ENCODE peak calls at places on chromosome 15, in five cellular contexts. U is body of pancreas, J is A549, V is IMR-90, M is suprapubic skin. R is an unnamed sample.

GRCh38 chr15:88021601-88022000 is 234.9 kb downstream of the NTRK3 start:
- DNase-seq in U (no peak), J (no peak), V (no peak), M (no peak), R (no peak)

GRCh38 chr15:100241572-100242479 is 99.9 kb downstream of the ADAMTS17 start:
- DNase-seq in U (no peak), J (peak), V (no peak), M (no peak), R (peak)

GRCh38 chr15:86540840-86541467 is 461.3 kb downstream of the AGBL1 start:
- DNase-seq in U (no peak), J (no peak), V (no peak), M (no peak), R (no peak)

GRCh38 chr15:56991017-56991416 is 72.6 kb downstream of the TCF12 start:
- DNase-seq in U (no peak), J (no peak), V (no peak), M (no peak), R (no peak)

GRCh38 chr15:31273258-31273941 is 53.2 kb upstream of the KLF13 start:
- DNase-seq in U (no peak), J (no peak), V (no peak), M (peak), R (no peak)

GRCh38 chr15:75884041-75884440 is 19.6 kb upstream of the FBXO22 start:
- DNase-seq in U (no peak), J (no peak), V (peak), M (no peak), R (peak)

GRCh38 chr15:71543413-71543812 is 266.9 kb upstream of the NR2E3 start:
- DNase-seq in U (no peak), J (no peak), V (no peak), M (no peak), R (no peak)

GRCh38 chr15:57138260-57138895 is 219.9 kb downstream of the TCF12 start:
- DNase-seq in U (no peak), J (peak), V (peak), M (no peak), R (peak)

GRCh38 chr15:43775411-43775965 is 1.3 kb downstream of the ELL3 start:
- DNase-seq in U (peak), J (peak), V (peak), M (peak), R (peak)

GRCh38 chr15:87500240-87500639 is 756.3 kb downstream of the NTRK3 start:
- DNase-seq in U (no peak), J (no peak), V (no peak), M (no peak), R (no peak)

GRCh38 chr15:72184165-72184811 is 13.3 kb downstream of the GRAMD2A start:
- DNase-seq in U (no peak), J (peak), V (no peak), M (peak), R (peak)

GRCh38 chr15:71806452-71806931 is 3.9 kb upstream of the NR2E3 start:
- DNase-seq in U (no peak), J (no peak), V (peak), M (no peak), R (peak)

GRCh38 chr15:25846377-25846776 is 16.8 kb downstream of the ATP10A start:
- DNase-seq in U (no peak), J (no peak), V (no peak), M (no peak), R (no peak)

GRCh38 chr15:74505837-74506514 is 35.0 kb upstream of the ARID3B start:
- DNase-seq in U (no peak), J (no peak), V (peak), M (no peak), R (peak)

GRCh38 chr15:40252141-40252437 is 13.2 kb downstream of the PAK6 start:
- DNase-seq in U (peak), J (no peak), V (no peak), M (no peak), R (no peak)

GRCh38 chr15:74725845-74726773 is 781 bp upstream of the CYP1A1 start:
- DNase-seq in U (peak), J (peak), V (no peak), M (peak), R (peak)

GRCh38 chr15:94745371-94745770 is 514.0 kb downstream of the MCTP2 start:
- DNase-seq in U (no peak), J (no peak), V (no peak), M (no peak), R (no peak)

GRCh38 chr15:25508369-25509002 is 69.7 kb upstream of the UBE3A start:
- DNase-seq in U (no peak), J (peak), V (peak), M (no peak), R (peak)

GRCh38 chr15:49472338-49472737 is 49.3 kb downstream of the FGF7 start:
- DNase-seq in U (no peak), J (no peak), V (no peak), M (no peak), R (no peak)

GRCh38 chr15:67707520-67708283 is 117.6 kb upstream of the SKOR1 start:
- DNase-seq in U (no peak), J (no peak), V (peak), M (no peak), R (no peak)

GRCh38 chr15:66908503-66909095 is 156.8 kb upstream of the SMAD3 start:
- DNase-seq in U (no peak), J (no peak), V (peak), M (no peak), R (peak)

GRCh38 chr15:83733206-83733605 is 79.3 kb downstream of the ADAMTSL3 start:
- DNase-seq in U (no peak), J (peak), V (peak), M (no peak), R (peak)

GRCh38 chr15:75606711-75607684 is 18.5 kb downstream of the SNUPN start:
- DNase-seq in U (no peak), J (no peak), V (peak), M (no peak), R (no peak)

GRCh38 chr15:67945951-67946700 is 106.3 kb upstream of the RNU6-1 start:
- DNase-seq in U (no peak), J (no peak), V (peak), M (no peak), R (peak)

GRCh38 chr15:96353931-96354730 is 23.6 kb downstream of the NR2F2 start:
- DNase-seq in U (no peak), J (no peak), V (peak), M (no peak), R (peak)

GRCh38 chr15:78282324-78282723 is 17.1 kb downstream of the SKIC8 start:
- DNase-seq in U (no peak), J (no peak), V (peak), M (no peak), R (no peak)

GRCh38 chr15:82040862-82041261 is 5.0 kb downstream of the MEX3B start:
- DNase-seq in U (no peak), J (no peak), V (no peak), M (no peak), R (no peak)

GRCh38 chr15:64305261-64305660 is 50.7 kb downstream of the CSNK1G1 start:
- DNase-seq in U (no peak), J (no peak), V (peak), M (no peak), R (no peak)

GRCh38 chr15:87817553-87817952 is 439.0 kb downstream of the NTRK3 start:
- DNase-seq in U (no peak), J (no peak), V (peak), M (no peak), R (peak)

GRCh38 chr15:45242289-45242688 is 9.7 kb upstream of the SLC28A2 start:
- DNase-seq in U (no peak), J (no peak), V (no peak), M (no peak), R (peak)

GRCh38 chr15:43433160-43433559 is 59.8 kb downstream of the TP53BP1 start:
- DNase-seq in U (no peak), J (no peak), V (peak), M (no peak), R (peak)

GRCh38 chr15:68781766-68782588 is 38.7 kb downstream of the ANP32A start:
- DNase-seq in U (no peak), J (no peak), V (no peak), M (peak), R (no peak)

GRCh38 chr15:89442671-89443307 is 53.6 kb downstream of the RHCG start:
- DNase-seq in U (peak), J (peak), V (peak), M (no peak), R (peak)

GRCh38 chr15:77266708-77267387 is 153.1 kb downstream of the PEAK1 start:
- DNase-seq in U (no peak), J (no peak), V (peak), M (no peak), R (peak)

DNA sequence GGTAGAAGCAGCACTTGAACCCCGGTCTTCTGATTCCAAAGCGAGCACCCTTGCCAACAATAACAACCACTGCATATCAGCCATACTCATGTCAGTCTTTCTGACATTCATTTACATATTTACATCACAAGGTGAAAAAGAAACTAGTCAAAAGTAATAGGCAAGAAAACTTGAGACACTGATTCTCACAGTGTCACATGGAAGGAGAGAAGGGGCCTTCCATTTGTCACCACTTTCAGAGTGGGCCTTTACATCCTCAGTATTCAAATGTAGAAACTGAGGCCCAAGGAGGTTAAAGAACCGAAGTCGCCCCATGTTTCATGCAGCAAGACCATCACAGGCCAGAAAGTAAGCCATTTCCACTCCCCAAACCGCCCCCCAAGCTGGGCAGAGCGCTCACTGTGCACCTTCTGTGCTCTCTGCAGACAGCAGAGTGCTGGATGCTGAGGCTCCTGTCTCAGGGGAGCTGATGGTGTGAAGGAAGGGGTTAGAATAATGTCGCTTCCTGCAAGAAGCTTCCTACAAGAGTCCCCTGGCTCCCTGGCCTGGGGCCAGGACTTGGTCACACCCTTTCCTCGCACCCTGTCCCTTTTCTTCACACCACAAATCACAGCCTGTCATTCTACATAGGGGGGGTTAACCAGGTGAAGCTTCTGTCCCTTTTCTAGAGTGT is 260.1 kb downstream of the UACA start:
- DNase-seq in U (no peak), J (no peak), V (no peak), M (no peak), R (no peak)
- H3K4me3 ChIP-seq in U (no peak), J (no peak), V (no peak), M (no peak), R (no peak)

GRCh38 chr15:53974813-53975212 is 3.4 kb upstream of the UNC13C start:
- DNase-seq in U (no peak), J (no peak), V (no peak), M (no peak), R (no peak)

GRCh38 chr15:53978248-53978906 is at the start of gene UNC13C:
- DNase-seq in U (no peak), J (peak), V (no peak), M (no peak), R (peak)

GRCh38 chr15:53979051-53979788 is 979 bp downstream of the UNC13C start:
- DNase-seq in U (no peak), J (no peak), V (no peak), M (no peak), R (no peak)

GRCh38 chr15:53974121-53974520 is 4.1 kb upstream of the UNC13C start:
- DNase-seq in U (no peak), J (no peak), V (no peak), M (no peak), R (no peak)

GRCh38 chr15:53976844-53977392 is 1.3 kb upstream of the UNC13C start:
- DNase-seq in U (no peak), J (no peak), V (no peak), M (no peak), R (no peak)
- TF ChIP-seq CTCF in U (no peak), J (peak), V (no peak), M (no peak), R (peak)

GRCh38 chr15:58539548-58539947 is 107.8 kb downstream of the LIPC start:
- DNase-seq in U (no peak), J (no peak), V (no peak), M (no peak), R (no peak)
- H3K4me3 ChIP-seq in U (no peak), J (no peak), V (no peak), M (no peak), R (no peak)

DNA sequence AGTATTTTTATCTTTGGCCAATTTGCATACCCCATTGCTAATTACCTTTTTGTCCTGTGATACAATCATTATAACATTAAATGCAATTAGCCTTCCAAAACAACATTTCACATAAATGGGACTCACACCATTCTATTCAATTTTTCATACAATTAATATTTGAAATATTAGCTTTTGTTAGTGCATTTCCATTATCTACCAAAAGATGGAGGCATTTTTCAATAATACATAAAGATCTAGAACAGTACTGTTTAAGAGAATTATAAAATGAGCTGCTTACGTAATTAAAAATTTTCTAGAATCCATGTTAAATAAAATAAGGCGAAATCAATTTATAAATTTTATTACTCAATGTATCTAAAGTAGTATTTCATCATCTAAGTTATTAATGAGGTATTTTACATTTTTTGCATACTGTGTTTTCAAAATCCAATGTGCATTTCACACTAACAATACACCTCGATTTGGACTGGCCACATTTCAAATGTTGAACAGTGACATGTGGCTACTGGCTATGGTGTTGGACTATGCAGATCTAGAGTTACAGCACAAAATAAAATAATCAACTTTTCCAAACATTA is 74.3 kb downstream of the TJP1 start:
- DNase-seq in U (no peak), J (no peak), V (peak), M (no peak), R (peak)
- TF ChIP-seq CTCF in U (no peak), J (peak), V (peak), M (no peak), R (peak)